ENCODE peak calls at places on chromosomes 7 and 10, in eight cellular contexts. M, J, X, L, B, Q, E and P are unnamed samples.
A peak's percentile ranks its signal among the peaks of the same experiment; 100 is the strongest.

GRCh38 chr10:90175161-90175681 is 473.8 kb downstream of the KIF20B start:
- DNase-seq in Q (no peak), J (no peak), L (no peak), B (no peak), E (no peak), M (no peak), X (no peak), P (no peak)

GRCh38 chr7:98760201-98760651 is 109.6 kb downstream of the TMEM130 start:
- DNase-seq in X (no peak), M (no peak), B (no peak), L (no peak), J (no peak), Q (no peak), E (no peak), P (peak; percentile 88)

GRCh38 chr10:123556049-123556448 is 110.1 kb upstream of the GPR26 start:
- DNase-seq in E (no peak), X (no peak), J (no peak), Q (no peak), L (no peak), B (no peak), M (no peak), P (no peak)

GRCh38 chr7:48144291-48144768 is 26.9 kb upstream of the ABCA13 start:
- DNase-seq in Q (no peak), M (no peak), J (no peak), L (no peak), X (no peak), E (no peak), B (no peak), P (no peak)

GRCh38 chr7:131521651-131522163 is 34.7 kb downstream of the PODXL start:
- DNase-seq in Q (no peak), L (no peak), M (peak; percentile 65), E (no peak), X (no peak), B (no peak), J (no peak), P (no peak)

GRCh38 chr7:33762153-33762902 is 143.0 kb upstream of the BMPER start:
- DNase-seq in E (no peak), L (no peak), B (no peak), X (no peak), M (no peak), J (no peak), Q (no peak), P (no peak)

GRCh38 chr7:105794741-105795729 is 81.4 kb downstream of the ATXN7L1 start:
- DNase-seq in M (no peak), E (no peak), J (no peak), B (no peak), Q (no peak), X (no peak), L (no peak), P (no peak)

GRCh38 chr7:39272111-39272510 is 294.1 kb upstream of the YAE1 start:
- DNase-seq in B (no peak), M (no peak), Q (no peak), J (no peak), L (no peak), E (no peak), X (no peak), P (no peak)

GRCh38 chr10:98367626-98368451 is 47.1 kb downstream of the PYROXD2 start:
- DNase-seq in X (no peak), Q (peak; percentile 46), M (peak; percentile 18), E (no peak), L (no peak), J (no peak), B (no peak), P (no peak)

GRCh38 chr7:139118234-139118802 is 8.8 kb upstream of the ZC3HAV1 start:
- DNase-seq in B (no peak), X (peak; percentile 45), Q (no peak), J (no peak), M (peak; percentile 53), E (no peak), L (no peak), P (no peak)

GRCh38 chr10:61919646-61920215 is 18.2 kb downstream of the ARID5B start:
- DNase-seq in M (no peak), E (no peak), J (no peak), B (no peak), X (no peak), L (no peak), Q (no peak), P (no peak)

GRCh38 chr7:36291387-36292316 is 98.0 kb upstream of the ANLN start:
- DNase-seq in X (peak; percentile 75), L (peak; percentile 73), B (peak; percentile 65), E (peak; percentile 59), M (peak; percentile 90), J (peak; percentile 54), Q (no peak), P (peak; percentile 96)

GRCh38 chr10:13338337-13339128 is 9.6 kb downstream of the SEPHS1 start:
- DNase-seq in L (no peak), E (no peak), B (no peak), J (no peak), X (no peak), Q (no peak), M (no peak), P (no peak)

GRCh38 chr10:69734416-69734796 is 67.3 kb upstream of the COL13A1 start:
- DNase-seq in L (no peak), E (no peak), Q (no peak), M (no peak), X (no peak), B (no peak), J (no peak), P (no peak)

GRCh38 chr7:44750921-44751571 is 2.4 kb downstream of the ZMIZ2 start:
- DNase-seq in L (no peak), M (no peak), X (peak; percentile 8), Q (no peak), J (peak; percentile 55), B (peak; percentile 29), E (peak; percentile 58), P (no peak)

GRCh38 chr10:110181911-110182310 is 25.5 kb upstream of the MXI1 start:
- DNase-seq in B (no peak), X (no peak), L (no peak), J (no peak), Q (no peak), M (no peak), E (no peak), P (no peak)

GRCh38 chr10:4481192-4481591 is 344.8 kb upstream of the AKR1E2 start:
- DNase-seq in E (no peak), J (no peak), L (no peak), X (no peak), Q (no peak), M (no peak), B (no peak), P (no peak)

DNA sequence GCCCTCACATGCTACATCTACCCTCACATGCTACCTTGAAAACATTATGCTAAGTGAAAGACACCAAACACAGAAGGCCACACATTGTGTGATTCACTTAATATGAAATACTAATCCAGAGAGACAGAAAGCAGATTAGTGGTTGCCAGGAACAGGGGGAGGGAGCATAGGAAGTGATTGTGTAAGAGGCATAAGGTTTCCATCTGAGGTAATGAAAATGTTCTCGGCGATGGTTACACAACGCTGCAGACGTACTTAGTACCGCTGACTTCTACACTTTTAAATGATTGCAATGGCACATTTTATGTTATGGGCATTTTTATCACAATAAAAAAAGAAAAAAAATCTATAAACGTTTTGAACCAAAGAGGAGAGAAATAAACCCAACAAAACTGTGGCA is 742.3 kb downstream of the TYW1 start:
- DNase-seq in Q (no peak), J (no peak), X (no peak), B (no peak), M (no peak), L (peak; percentile 55), E (no peak), P (no peak)
- H3K27ac ChIP-seq in Q (no peak overlapping the region), J (no peak overlapping the region), X (no peak overlapping the region), B (no peak overlapping the region), M (no peak overlapping the region), L (no peak overlapping the region), E (no peak overlapping the region), P (no peak overlapping the region)

DNA sequence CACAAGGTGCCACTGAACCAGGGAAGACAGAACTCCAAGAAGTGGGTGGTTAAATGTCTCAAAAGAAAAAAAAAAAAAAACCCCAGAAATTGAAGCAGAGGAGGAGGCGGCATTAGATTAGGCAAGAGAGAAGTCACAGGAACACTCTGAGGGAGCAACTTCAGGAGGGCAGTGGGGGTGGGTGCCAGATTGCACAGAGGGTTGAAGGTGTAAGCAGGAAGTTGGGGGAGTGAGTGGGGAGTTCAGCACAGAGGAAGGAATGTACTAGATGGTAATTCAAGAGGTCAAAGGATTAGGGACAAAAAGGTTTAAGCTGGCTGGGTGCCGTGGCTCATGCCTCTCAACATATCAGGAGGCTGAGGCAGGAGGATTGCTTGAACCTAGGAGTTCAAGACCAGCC is 110.0 kb upstream of the PDLIM1 start:
- DNase-seq in M (no peak), L (no peak), B (no peak), X (no peak), J (no peak), Q (no peak), E (no peak), P (no peak)
- H3K27ac ChIP-seq in M (peak overlapping the region; percentile 59), L (no peak overlapping the region), B (no peak overlapping the region), X (no peak overlapping the region), J (no peak overlapping the region), Q (no peak overlapping the region), E (no peak overlapping the region), P (no peak overlapping the region)

DNA sequence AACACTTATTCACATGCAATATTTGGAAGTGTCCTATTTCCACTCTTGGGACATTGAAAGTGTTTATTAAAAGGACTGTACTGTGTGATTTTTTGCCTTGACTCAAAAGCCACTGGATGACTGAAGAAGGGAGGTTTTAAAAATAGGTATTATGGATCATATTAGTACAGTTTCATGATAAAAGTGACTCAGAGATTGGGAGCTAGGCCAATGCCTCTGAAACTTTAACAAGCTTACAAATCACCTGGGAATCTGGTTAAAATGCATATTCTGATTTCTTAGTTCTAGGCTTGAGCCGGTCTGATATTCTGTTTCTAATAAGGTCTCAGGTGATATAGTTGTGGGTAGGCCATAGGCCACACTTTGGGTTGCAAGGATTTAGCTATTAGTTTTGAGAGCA is 191.2 kb downstream of the PLXDC2 start:
- DNase-seq in Q (no peak), M (no peak), X (peak; percentile 14), B (no peak), L (no peak), J (no peak), E (no peak), P (no peak)
- H3K27ac ChIP-seq in Q (no peak overlapping the region), M (no peak overlapping the region), X (no peak overlapping the region), B (no peak overlapping the region), L (no peak overlapping the region), J (no peak overlapping the region), E (no peak overlapping the region), P (no peak overlapping the region)

GRCh38 chr7:26265061-26265460 is 26.6 kb upstream of the SNX10 start:
- DNase-seq in X (no peak), E (no peak), L (no peak), Q (no peak), M (no peak), J (no peak), B (no peak), P (no peak)

GRCh38 chr7:26265499-26266075 is 26.1 kb upstream of the SNX10 start:
- DNase-seq in J (no peak), X (no peak), E (no peak), Q (no peak), M (no peak), L (no peak), B (no peak), P (no peak)

DNA sequence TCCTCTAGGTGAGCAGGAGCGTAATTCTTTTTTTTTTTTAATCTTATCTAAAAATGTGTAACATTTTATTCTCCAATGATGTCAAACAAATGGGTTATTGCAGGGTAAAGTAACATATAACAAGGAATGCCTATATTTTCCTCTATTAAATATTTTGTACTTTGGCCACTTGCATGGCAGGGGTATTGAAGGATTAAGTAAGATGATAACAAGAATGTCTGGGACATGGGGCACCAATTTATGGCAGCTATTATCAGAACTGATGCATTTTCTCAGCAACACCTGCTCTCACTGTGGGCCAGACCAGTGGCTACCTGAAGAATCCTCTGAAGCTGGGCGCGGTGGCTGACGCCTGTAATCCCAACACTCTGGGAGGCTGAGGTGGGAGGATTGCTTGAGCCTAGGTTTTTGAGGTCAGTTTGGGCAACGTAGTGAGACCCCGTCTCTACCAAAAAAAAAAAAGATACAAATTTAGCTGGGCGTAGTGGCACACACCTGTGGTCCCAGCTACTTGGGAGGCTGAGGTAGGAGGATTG is 24.0 kb upstream of the SNX10 start:
- DNase-seq in B (no peak), L (no peak), E (no peak), X (no peak), J (no peak), M (no peak), Q (no peak), P (no peak)
- H3K27ac ChIP-seq in B (no peak overlapping the region), L (no peak overlapping the region), E (no peak overlapping the region), X (no peak overlapping the region), J (no peak overlapping the region), M (no peak overlapping the region), Q (no peak overlapping the region), P (no peak overlapping the region)